ENCODE peak calls at places on chromosomes 16 and 17, in eight cellular contexts. G, Y, W, C, M, I, V and D are unnamed samples.

GRCh38 chr16:49567940-49568339 is 194.3 kb downstream of the C16orf78 start:
- DNase-seq in G (no peak), Y (no peak), W (no peak), C (no peak), M (no peak), I (no peak), V (no peak), D (no peak)

GRCh38 chr17:48770954-48771353 is 42.4 kb upstream of the HOXB13 start:
- DNase-seq in G (no peak), Y (no peak), W (no peak), C (no peak), M (no peak), I (no peak), V (no peak), D (no peak)

GRCh38 chr16:1101573-1102332 is 5.7 kb upstream of the C1QTNF8 start:
- DNase-seq in G (no peak), Y (no peak), W (no peak), C (no peak), M (no peak), I (no peak), V (no peak), D (no peak)

GRCh38 chr17:71438631-71439146 is 682.1 kb upstream of the SOX9 start:
- DNase-seq in G (peak), Y (no peak), W (peak), C (peak), M (no peak), I (no peak), V (peak), D (no peak)

GRCh38 chr17:50634123-50634914 is at the start of gene ABCC3:
- DNase-seq in G (peak), Y (peak), W (no peak), C (no peak), M (peak), I (no peak), V (no peak), D (no peak)

GRCh38 chr16:58128721-58129096 is 472 bp downstream of the CFAP20 start:
- DNase-seq in G (no peak), Y (no peak), W (no peak), C (no peak), M (no peak), I (peak), V (no peak), D (peak)

GRCh38 chr16:89216315-89217137 is 977 bp upstream of the ZNF778 start:
- DNase-seq in G (peak), Y (peak), W (peak), C (peak), M (peak), I (peak), V (peak), D (peak)

GRCh38 chr17:7484964-7485377 is 805 bp downstream of the POLR2A start:
- DNase-seq in G (no peak), Y (no peak), W (no peak), C (no peak), M (no peak), I (no peak), V (no peak), D (no peak)

GRCh38 chr16:68084504-68085258 is 489 bp upstream of the NFATC3 start:
- DNase-seq in G (peak), Y (peak), W (peak), C (no peak), M (peak), I (peak), V (peak), D (peak)

GRCh38 chr16:19894586-19894985 is 9.9 kb upstream of the GPRC5B start:
- DNase-seq in G (no peak), Y (no peak), W (no peak), C (no peak), M (no peak), I (no peak), V (no peak), D (no peak)

GRCh38 chr16:50263940-50264929 is 2.1 kb upstream of the ADCY7 start:
- DNase-seq in G (peak), Y (no peak), W (peak), C (no peak), M (peak), I (no peak), V (peak), D (peak)

GRCh38 chr17:50798424-50799344 is 31.4 kb upstream of the ANKRD40CL start:
- DNase-seq in G (no peak), Y (no peak), W (no peak), C (no peak), M (no peak), I (no peak), V (no peak), D (peak)

GRCh38 chr17:76981545-76982295 is 113.5 kb downstream of the MGAT5B start:
- DNase-seq in G (no peak), Y (peak), W (no peak), C (no peak), M (no peak), I (no peak), V (no peak), D (no peak)

GRCh38 chr16:30369091-30369937 is 980 bp downstream of the TBC1D10B start:
- DNase-seq in G (no peak), Y (no peak), W (no peak), C (no peak), M (peak), I (no peak), V (no peak), D (no peak)

GRCh38 chr17:72465191-72466024 is 344.6 kb downstream of the SOX9 start:
- DNase-seq in G (peak), Y (no peak), W (peak), C (peak), M (peak), I (no peak), V (peak), D (peak)

GRCh38 chr17:42683407-42684031 is 1.2 kb downstream of the CNTNAP1 start:
- DNase-seq in G (peak), Y (peak), W (peak), C (no peak), M (peak), I (no peak), V (peak), D (no peak)

GRCh38 chr17:77471984-77472836 is 331.4 kb downstream of the SEC14L1 start:
- DNase-seq in G (peak), Y (peak), W (peak), C (no peak), M (no peak), I (no peak), V (peak), D (no peak)

GRCh38 chr16:24953721-24954120 is 61.4 kb downstream of the ARHGAP17 start:
- DNase-seq in G (no peak), Y (no peak), W (no peak), C (no peak), M (no peak), I (no peak), V (no peak), D (peak)

GRCh38 chr17:77811521-77811920 is 147.0 kb upstream of the TNRC6C start:
- DNase-seq in G (no peak), Y (peak), W (peak), C (no peak), M (peak), I (no peak), V (peak), D (no peak)

GRCh38 chr17:60169921-60170817 is 20.4 kb downstream of the CA4 start:
- DNase-seq in G (peak), Y (no peak), W (no peak), C (no peak), M (no peak), I (no peak), V (no peak), D (no peak)

GRCh38 chr17:28737770-28738679 is 5.8 kb upstream of the TRAF4 start:
- DNase-seq in G (no peak), Y (peak), W (no peak), C (no peak), M (no peak), I (no peak), V (no peak), D (no peak)

GRCh38 chr16:49488740-49489525 is 115.3 kb downstream of the C16orf78 start:
- DNase-seq in G (no peak), Y (peak), W (no peak), C (no peak), M (peak), I (no peak), V (no peak), D (peak)

GRCh38 chr16:79186196-79186595 is 414.3 kb downstream of the MAF start:
- DNase-seq in G (peak), Y (no peak), W (no peak), C (no peak), M (no peak), I (no peak), V (no peak), D (no peak)

GRCh38 chr16:51538707-51539604 is 387.9 kb upstream of the SALL1 start:
- DNase-seq in G (peak), Y (no peak), W (peak), C (peak), M (no peak), I (no peak), V (peak), D (no peak)

GRCh38 chr16:75218256-75219076 is at the start of gene CTRB1:
- DNase-seq in G (no peak), Y (no peak), W (no peak), C (no peak), M (no peak), I (no peak), V (no peak), D (no peak)

GRCh38 chr16:71746442-71747046 is 22.0 kb upstream of the PHLPP2 start:
- DNase-seq in G (peak), Y (no peak), W (peak), C (no peak), M (no peak), I (no peak), V (peak), D (no peak)

DNA sequence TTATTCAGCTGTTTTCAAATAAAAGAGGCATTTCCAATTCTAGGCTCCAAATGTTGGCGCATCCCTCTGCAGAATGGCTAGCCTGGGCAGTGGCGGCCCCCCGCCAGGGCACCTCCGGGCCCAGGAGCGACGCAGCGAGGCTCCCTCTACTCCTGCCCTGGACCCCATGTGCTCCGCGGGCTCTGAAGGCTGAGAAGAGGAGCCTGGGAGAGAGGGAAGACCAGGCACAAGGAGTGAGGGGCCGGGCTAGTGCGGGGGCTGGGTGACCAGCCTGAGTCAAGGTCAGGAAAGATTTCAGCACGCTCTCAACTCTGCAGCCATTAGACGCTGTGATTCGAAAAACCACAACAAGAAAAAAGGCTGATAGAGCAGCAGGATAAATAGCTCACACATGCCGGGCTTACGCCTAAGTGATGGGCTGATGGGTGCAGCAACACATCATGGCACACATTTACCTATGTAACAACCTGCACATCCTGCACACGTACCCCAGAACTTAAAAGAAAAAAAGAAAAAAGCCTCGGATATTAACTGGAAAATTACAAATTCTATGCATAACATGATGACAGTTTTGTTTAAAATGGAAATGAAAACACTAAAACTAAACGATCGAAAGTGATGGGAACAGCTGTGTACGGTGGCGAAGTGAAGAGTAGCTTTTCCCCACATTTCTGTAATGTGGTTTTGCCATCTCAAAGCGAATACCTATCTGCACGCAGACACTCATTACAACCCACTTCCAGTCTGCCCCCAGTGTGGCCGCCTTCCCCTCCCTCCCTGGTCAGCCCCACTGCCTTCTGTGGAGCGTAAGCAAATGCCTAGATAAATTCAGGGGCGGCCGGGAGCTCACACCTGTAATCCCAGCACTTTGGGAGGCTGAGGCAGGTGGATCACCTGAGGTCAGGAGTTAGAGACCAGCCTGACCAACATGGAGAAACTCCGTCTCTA is 44.4 kb downstream of the MAP1LC3B start:
- DNase-seq in G (peak), Y (no peak), W (peak), C (no peak), M (no peak), I (no peak), V (peak), D (no peak)
- H3K4me3 ChIP-seq in G (no peak), Y (no peak), W (no peak), C (no peak), M (peak), I (peak), V (peak), D (no peak)

GRCh38 chr17:179721-180379 is 1.6 kb downstream of the DOC2B start:
- DNase-seq in G (no peak), Y (no peak), W (no peak), C (no peak), M (no peak), I (no peak), V (no peak), D (no peak)
- H3K4me3 ChIP-seq in G (peak), Y (peak), W (no peak), C (peak), M (peak), I (no peak), V (no peak), D (peak)

GRCh38 chr16:84503751-84504395 is 586 bp downstream of the MEAK7 start:
- DNase-seq in G (no peak), Y (peak), W (no peak), C (no peak), M (peak), I (no peak), V (peak), D (no peak)

GRCh38 chr16:84504420-84505248 is at the start of gene MEAK7:
- DNase-seq in G (peak), Y (peak), W (peak), C (peak), M (peak), I (peak), V (peak), D (peak)

GRCh38 chr16:84502581-84502980 is 1.9 kb downstream of the MEAK7 start:
- DNase-seq in G (no peak), Y (peak), W (no peak), C (no peak), M (peak), I (no peak), V (peak), D (no peak)

GRCh38 chr16:84507011-84507982 is 2.8 kb upstream of the MEAK7 start:
- DNase-seq in G (no peak), Y (peak), W (no peak), C (no peak), M (peak), I (no peak), V (no peak), D (peak)

DNA sequence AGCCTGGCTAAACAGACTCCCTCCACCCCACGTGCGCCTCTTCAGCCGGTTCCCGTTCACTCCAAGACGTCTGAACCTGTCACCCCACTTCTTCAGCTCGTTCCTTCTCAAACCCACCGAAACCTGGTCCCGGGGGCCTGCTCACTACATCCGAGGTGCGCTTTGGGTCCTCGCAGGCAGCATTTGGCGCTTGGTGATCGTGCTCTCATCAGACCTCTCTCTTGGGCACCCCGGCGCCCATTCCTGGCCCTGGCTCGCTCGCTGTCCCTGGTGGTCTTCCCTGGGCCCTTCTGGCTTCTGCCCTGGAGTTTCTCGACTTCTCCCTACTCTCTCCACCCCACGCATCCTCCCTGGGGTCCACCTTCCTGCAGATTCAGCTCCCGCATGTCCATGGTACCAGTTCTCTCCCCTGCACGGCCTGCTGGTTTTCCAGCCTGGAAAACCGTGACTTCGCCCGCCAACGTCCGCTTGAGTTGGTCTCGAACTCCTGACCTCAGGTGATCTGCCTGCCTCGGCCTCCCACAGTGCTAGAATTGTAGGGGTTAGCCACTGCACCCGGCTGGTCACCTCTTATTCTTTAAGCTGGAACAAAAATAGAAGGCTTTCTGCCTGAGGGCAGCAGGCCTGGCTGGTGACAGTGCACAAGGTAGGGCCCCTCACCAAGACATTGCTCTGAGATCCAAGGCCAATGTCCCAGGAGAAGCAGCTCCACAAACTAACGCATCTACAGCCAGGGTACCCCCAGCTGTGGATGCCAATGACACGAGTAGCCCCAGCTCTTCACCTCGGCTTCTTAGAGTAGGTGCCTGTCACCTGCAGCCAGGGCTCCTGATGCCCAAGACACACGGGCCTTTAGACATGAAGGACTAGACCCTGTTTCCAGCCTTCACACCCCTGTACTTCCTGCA is 1.0 kb upstream of the MEAK7 start:
- DNase-seq in G (no peak), Y (peak), W (no peak), C (no peak), M (peak), I (no peak), V (no peak), D (no peak)
- H3K4me3 ChIP-seq in G (peak), Y (peak), W (peak), C (peak), M (peak), I (peak), V (peak), D (peak)

DNA sequence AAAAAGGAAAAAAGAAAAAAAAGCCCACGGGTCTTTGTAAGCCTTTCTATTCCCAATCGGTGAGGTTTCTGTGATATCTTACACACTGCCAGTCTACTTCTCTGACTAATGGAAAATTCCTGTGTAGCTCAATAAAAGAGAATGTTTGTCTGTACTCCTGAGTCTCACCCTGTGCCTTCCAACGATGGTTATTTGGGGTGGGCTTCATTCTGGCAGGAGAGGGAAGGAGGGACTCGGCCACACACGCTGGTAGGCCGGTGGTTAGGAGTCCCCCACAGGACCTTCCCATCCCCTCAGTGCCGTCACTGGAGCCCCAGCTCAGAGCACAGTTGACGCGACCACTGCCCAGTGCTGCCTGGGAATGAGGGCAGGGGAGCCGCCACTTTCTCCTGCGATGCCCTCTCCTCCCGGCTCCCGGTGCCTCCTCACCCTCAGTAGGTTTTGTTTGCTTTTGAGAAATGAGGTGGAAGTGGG is 68.0 kb downstream of the AMFR start:
- DNase-seq in G (peak), Y (peak), W (no peak), C (no peak), M (peak), I (no peak), V (peak), D (peak)
- H3K4me3 ChIP-seq in G (no peak), Y (peak), W (peak), C (peak), M (peak), I (peak), V (peak), D (no peak)

GRCh38 chr16:2170080-2170479 is 14.5 kb downstream of the TRAF7 start:
- DNase-seq in G (no peak), Y (no peak), W (no peak), C (no peak), M (no peak), I (no peak), V (no peak), D (no peak)

GRCh38 chr16:2172688-2173335 is 17.2 kb downstream of the TRAF7 start:
- DNase-seq in G (no peak), Y (no peak), W (no peak), C (no peak), M (no peak), I (no peak), V (no peak), D (no peak)

GRCh38 chr16:2170587-2171435 is 15.2 kb downstream of the TRAF7 start:
- DNase-seq in G (no peak), Y (no peak), W (no peak), C (no peak), M (no peak), I (no peak), V (no peak), D (no peak)

GRCh38 chr16:2173366-2173765 is 17.8 kb downstream of the TRAF7 start:
- DNase-seq in G (no peak), Y (no peak), W (no peak), C (no peak), M (no peak), I (no peak), V (no peak), D (no peak)

GRCh38 chr16:2171601-2172178 is 16.1 kb downstream of the TRAF7 start:
- DNase-seq in G (no peak), Y (no peak), W (no peak), C (no peak), M (no peak), I (no peak), V (no peak), D (no peak)
- H3K4me3 ChIP-seq in G (no peak), Y (peak), W (no peak), C (no peak), M (no peak), I (no peak), V (no peak), D (no peak)

GRCh38 chr17:81221842-81222619 is 734 bp downstream of the CEP131 start:
- DNase-seq in G (no peak), Y (no peak), W (no peak), C (no peak), M (no peak), I (no peak), V (no peak), D (no peak)

GRCh38 chr17:81219476-81220180 is 3.1 kb downstream of the CEP131 start:
- DNase-seq in G (no peak), Y (no peak), W (no peak), C (no peak), M (no peak), I (no peak), V (no peak), D (no peak)

GRCh38 chr17:81222906-81223757 is at the start of gene CEP131:
- DNase-seq in G (peak), Y (peak), W (peak), C (peak), M (peak), I (peak), V (peak), D (peak)

GRCh38 chr17:81222620-81222905 is 202 bp downstream of the CEP131 start:
- DNase-seq in G (no peak), Y (no peak), W (no peak), C (no peak), M (no peak), I (no peak), V (no peak), D (no peak)

DNA sequence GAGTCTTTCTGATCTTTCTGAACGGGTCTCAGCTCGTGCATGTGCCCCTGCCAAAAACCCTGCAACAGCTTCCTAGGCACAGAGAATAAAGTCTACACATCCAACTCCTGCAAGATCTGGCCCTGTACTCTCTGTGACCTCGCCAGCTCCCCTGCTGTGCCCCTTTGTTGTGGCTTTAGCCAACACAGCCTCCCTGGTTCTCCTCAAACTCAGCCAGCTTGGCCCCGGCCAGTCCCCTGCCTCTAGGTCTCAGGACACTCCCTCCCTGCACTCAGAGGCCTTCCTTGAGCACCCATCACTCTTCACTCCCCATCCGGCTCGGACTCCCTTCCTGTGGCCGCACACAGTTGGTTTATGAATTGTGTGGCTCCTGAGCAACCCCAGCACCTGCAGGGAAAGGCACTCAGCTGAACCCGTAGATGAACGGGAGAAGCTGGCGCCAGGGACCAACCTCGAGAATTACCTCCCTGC is 1.4 kb downstream of the CEP131 start:
- DNase-seq in G (no peak), Y (no peak), W (no peak), C (no peak), M (no peak), I (no peak), V (no peak), D (no peak)
- H3K4me3 ChIP-seq in G (no peak), Y (no peak), W (no peak), C (peak), M (no peak), I (no peak), V (no peak), D (no peak)